ENCODE peak calls at places on chromosomes 3 and 15, in four cellular contexts. Q, R, T and K are unnamed samples.

GRCh38 chr3:152365766-152366593 is 97.3 kb downstream of the MBNL1 start:
- DNase-seq in Q (no peak), R (no peak), T (no peak), K (no peak)

GRCh38 chr15:51318382-51319150 is 19.8 kb downstream of the CYP19A1 start:
- DNase-seq in Q (no peak), R (no peak), T (no peak), K (no peak)

GRCh38 chr3:55362206-55362960 is 124.7 kb downstream of the WNT5A start:
- DNase-seq in Q (no peak), R (no peak), T (no peak), K (no peak)

GRCh38 chr15:85716261-85716660 is 78.5 kb downstream of the KLHL25 start:
- DNase-seq in Q (no peak), R (no peak), T (no peak), K (no peak)

GRCh38 chr3:148723591-148723990 is 25.9 kb downstream of the AGTR1 start:
- DNase-seq in Q (no peak), R (peak), T (no peak), K (peak)

GRCh38 chr3:143737065-143737464 is 111.2 kb downstream of the SLC9A9 start:
- DNase-seq in Q (no peak), R (no peak), T (no peak), K (peak)

GRCh38 chr3:112948346-112948838 is 26.5 kb downstream of the CD200R1 start:
- DNase-seq in Q (no peak), R (no peak), T (no peak), K (no peak)

GRCh38 chr3:111568906-111569305 is 26.2 kb downstream of the ZBED2 start:
- DNase-seq in Q (no peak), R (no peak), T (no peak), K (no peak)

GRCh38 chr3:134772591-134772990 is 22.5 kb upstream of the EPHB1 start:
- DNase-seq in Q (no peak), R (no peak), T (no peak), K (no peak)

GRCh38 chr3:32870373-32871091 is 52.7 kb downstream of the TRIM71 start:
- DNase-seq in Q (no peak), R (no peak), T (no peak), K (no peak)

GRCh38 chr3:107845355-107846281 is 245.2 kb downstream of the CD47 start:
- DNase-seq in Q (peak), R (no peak), T (no peak), K (no peak)

GRCh38 chr3:146528954-146529353 is 15.5 kb downstream of the PLSCR1 start:
- DNase-seq in Q (no peak), R (no peak), T (no peak), K (no peak)

GRCh38 chr3:60829058-60829457 is 422.2 kb downstream of the FHIT start:
- DNase-seq in Q (no peak), R (no peak), T (no peak), K (no peak)

GRCh38 chr15:42137461-42138261 is 18.8 kb downstream of the PLA2G4F start:
- DNase-seq in Q (peak), R (peak), T (no peak), K (no peak)

GRCh38 chr15:91431041-91431715 is 331.1 kb downstream of the SV2B start:
- DNase-seq in Q (no peak), R (no peak), T (no peak), K (no peak)

GRCh38 chr3:117666316-117666715 is 956.7 kb downstream of the TUSC7 start:
- DNase-seq in Q (no peak), R (no peak), T (no peak), K (no peak)

GRCh38 chr15:67035886-67036285 is 29.5 kb upstream of the SMAD3 start:
- DNase-seq in Q (peak), R (no peak), T (no peak), K (no peak)

GRCh38 chr15:48806151-48806550 is 4.7 kb downstream of the CEP152 start:
- DNase-seq in Q (no peak), R (no peak), T (no peak), K (no peak)

GRCh38 chr3:140602781-140603180 is 75.1 kb upstream of the TRIM42 start:
- DNase-seq in Q (no peak), R (peak), T (no peak), K (peak)

GRCh38 chr15:101091080-101092017 is 160.5 kb downstream of the CHSY1 start:
- DNase-seq in Q (peak), R (no peak), T (peak), K (no peak)

GRCh38 chr15:39920510-39921273 is 626 bp upstream of the GPR176 start:
- DNase-seq in Q (no peak), R (peak), T (peak), K (peak)
- TF ChIP-seq CTCF in Q (no peak), R (no peak), T (no peak), K (no peak)

GRCh38 chr3:57544181-57545125 is at the start of gene DNAH12:
- DNase-seq in Q (no peak), R (peak), T (no peak), K (no peak)
- H3K4me3 ChIP-seq in Q (peak), R (peak), T (no peak), K (peak)

GRCh38 chr3:49298511-49298910 is 21.5 kb upstream of the C3orf62 start:
- DNase-seq in Q (no peak), R (no peak), T (no peak), K (no peak)

GRCh38 chr3:49300595-49300994 is 23.6 kb upstream of the C3orf62 start:
- DNase-seq in Q (no peak), R (no peak), T (no peak), K (no peak)

GRCh38 chr3:49296781-49297420 is 19.9 kb upstream of the C3orf62 start:
- DNase-seq in Q (no peak), R (no peak), T (peak), K (no peak)

GRCh38 chr3:49294343-49294742 is 17.3 kb upstream of the C3orf62 start:
- DNase-seq in Q (no peak), R (no peak), T (no peak), K (no peak)

DNA sequence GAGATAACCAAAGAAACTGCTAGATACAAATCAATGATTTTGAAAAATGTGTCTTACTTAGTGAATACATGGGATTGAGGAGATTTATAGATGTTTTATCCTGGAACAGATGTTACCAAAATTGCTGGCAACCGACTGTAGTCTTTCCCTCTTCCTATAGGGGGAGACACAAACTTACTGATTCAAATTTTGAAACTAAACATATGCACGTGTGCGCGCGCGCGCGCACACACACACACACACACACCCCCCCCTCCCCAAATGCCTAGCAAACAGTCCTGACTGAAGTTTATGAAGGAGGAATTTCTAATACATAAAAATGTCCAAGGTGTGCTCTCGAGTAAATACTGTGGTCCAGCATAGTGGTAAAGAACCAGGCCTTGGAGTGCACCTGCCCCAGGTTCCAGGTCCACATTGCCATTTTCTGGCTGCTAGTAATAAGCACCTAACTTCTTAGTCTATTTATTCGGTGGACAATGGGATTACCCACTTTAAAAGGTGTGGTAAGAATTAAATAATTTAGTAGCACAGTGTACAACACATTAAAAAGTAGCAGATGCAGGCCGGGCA is 18.5 kb upstream of the C3orf62 start:
- DNase-seq in Q (no peak), R (no peak), T (no peak), K (no peak)
- TF ChIP-seq CTCF in Q (peak), R (peak), T (peak), K (peak)

GRCh38 chr3:127079211-127079610 is 96.3 kb downstream of the PLXNA1 start:
- DNase-seq in Q (no peak), R (no peak), T (no peak), K (no peak)
- H3K4me3 ChIP-seq in Q (no peak), R (no peak), T (no peak), K (no peak)

DNA sequence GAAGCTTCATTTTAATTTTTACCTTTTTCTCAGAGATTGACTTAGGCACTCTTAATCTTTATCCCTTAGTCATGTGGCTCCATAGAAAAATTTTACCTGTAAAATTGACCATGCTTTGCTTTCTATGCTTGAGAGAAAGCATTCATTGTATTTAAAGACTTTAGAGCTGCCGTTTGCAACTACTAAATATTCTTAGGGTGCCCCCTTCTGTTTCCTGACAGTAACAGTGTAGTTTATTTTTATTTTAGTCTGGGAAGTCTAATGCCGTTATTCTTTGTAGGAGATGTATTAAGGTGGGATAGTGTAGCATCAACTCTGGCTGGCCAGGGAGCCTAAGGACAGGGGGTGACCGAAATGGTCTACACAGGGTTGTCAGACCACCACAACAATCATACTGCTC is 84.5 kb upstream of the SYNPR start:
- DNase-seq in Q (peak), R (no peak), T (no peak), K (no peak)
- TF ChIP-seq CTCF in Q (peak), R (peak), T (peak), K (peak)

DNA sequence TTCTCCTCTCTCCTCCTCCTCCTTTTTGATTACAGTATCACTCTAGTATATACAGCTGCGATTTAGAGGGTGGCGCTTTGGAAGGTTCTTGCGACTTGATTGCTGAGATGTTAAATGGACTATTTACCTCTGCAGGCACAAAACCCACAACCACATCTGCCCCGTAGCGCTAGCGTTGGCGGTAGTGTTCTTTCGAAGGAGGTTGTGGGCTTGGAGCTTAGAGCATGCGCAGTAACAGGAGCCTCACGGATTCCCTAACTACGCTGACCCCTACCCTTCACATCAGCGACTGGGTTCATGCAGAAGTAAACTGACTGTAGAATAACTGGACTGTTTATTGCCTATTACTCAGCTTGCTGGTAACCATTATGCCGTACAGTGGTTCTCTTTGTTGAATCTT is 58.0 kb downstream of the CGGBP1 start:
- DNase-seq in Q (no peak), R (no peak), T (peak), K (no peak)
- H3K4me3 ChIP-seq in Q (no peak), R (no peak), T (no peak), K (no peak)

DNA sequence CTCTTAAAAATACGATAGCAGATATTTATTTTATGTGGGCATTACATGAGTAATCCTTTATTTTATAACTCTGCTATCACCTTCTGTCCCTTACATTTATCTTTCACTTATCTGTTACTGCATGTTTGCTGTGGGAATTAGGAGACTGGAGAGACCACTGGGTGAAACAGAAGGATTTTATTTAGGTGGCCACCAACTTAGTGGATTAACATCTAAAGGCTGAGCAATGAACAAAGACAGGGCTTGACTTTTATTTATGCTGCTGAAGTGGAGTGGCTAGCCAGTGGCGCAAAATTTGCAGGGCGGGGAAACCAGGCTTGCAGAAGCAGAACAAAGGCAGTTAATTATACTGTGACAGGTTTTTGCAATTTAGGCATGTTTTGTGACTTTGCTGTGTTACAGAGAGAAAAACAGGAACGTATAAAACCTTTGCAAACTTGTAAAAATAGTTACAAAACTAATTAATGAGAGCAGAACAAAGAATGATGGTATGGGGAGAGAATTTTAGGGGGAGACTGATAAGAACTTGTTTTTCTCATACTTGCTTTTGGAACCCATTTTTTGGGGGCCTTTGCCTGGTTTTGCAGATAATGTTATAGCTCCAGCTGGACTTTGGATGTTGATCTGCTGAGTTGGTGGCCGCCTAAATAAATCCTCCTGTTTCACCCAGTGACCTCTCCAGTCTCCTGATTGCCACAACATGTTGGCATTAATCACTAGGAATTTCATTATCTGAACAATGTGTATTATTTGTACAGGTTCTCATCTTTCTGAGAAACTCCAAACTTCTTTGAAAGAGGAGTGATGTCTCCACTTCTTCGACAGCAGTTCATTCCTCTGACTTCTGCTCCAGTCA is 18.0 kb downstream of the KLHL24 start:
- DNase-seq in Q (no peak), R (no peak), T (no peak), K (no peak)
- TF ChIP-seq CTCF in Q (no peak), R (no peak), T (no peak), K (no peak)

GRCh38 chr3:88812576-88812975 is 294.8 kb upstream of the EPHA3 start:
- DNase-seq in Q (no peak), R (peak), T (no peak), K (no peak)

GRCh38 chr3:88809993-88810392 is 297.4 kb upstream of the EPHA3 start:
- DNase-seq in Q (no peak), R (no peak), T (no peak), K (no peak)

GRCh38 chr3:88810455-88810854 is 297.0 kb upstream of the EPHA3 start:
- DNase-seq in Q (no peak), R (no peak), T (no peak), K (no peak)

DNA sequence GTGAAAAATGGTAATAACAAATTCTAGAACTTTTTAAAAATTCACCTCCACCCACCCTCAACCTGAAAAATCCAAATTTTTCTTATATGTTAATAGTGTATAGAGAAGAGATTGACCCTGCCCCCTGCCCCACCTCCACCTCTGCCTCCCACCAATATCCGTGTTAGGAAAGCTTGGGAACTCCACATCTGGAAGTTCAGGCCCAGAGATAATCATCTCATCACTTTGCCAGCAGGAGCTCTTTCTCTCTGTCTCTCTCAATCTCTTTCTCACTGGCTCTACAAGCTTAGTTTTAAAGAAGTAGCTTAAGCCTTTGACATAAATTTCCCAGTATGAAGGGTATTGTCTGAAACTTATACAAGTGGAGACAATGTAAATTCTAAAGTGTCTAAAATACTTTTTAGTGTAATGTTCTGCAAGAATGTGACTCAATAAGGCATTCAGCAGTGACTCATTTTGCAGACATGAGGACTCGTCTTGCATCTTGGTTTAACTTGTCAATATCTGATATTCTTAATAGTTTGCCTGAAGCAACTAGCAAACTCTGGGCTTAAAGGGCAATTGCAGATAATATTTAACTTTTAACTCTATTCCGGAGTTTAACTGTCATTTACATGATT is 299.8 kb upstream of the EPHA3 start:
- DNase-seq in Q (no peak), R (peak), T (no peak), K (peak)
- H3K4me3 ChIP-seq in Q (no peak), R (no peak), T (no peak), K (no peak)